ENCODE peak calls at places on chromosomes 2 and 18, in eight cellular contexts. V is NCI-H1436 treated with DMSO at 0.1 percent for 48 hours, D is substantia nigra, Y is Kasumi-1, G is iris pigment epithelial cell, P is HFF-Myc, T is AG04449, B is Calu3. N is an unnamed sample.

GRCh38 chr2:65369980-65370379 is 62.4 kb downstream of the SPRED2 start:
- DNase-seq in P (no peak), B (no peak), V (no peak), D (no peak), G (no peak), T (no peak), Y (no peak), N (no peak)

GRCh38 chr2:185245806-185246205 is 492.8 kb upstream of the FSIP2 start:
- DNase-seq in V (no peak), T (no peak), B (no peak), D (no peak), P (no peak), G (peak; percentile 14), Y (no peak), N (no peak)

GRCh38 chr18:79558196-79559120 is 121.1 kb upstream of the CTDP1 start:
- DNase-seq in B (no peak), D (no peak), Y (no peak), G (no peak), P (no peak), T (no peak), V (no peak), N (no peak)

GRCh38 chr2:60819155-60819862 is 62.1 kb upstream of the REL start:
- DNase-seq in T (no peak), V (no peak), G (no peak), Y (no peak), B (no peak), P (no peak), D (no peak), N (peak; percentile 87)

GRCh38 chr2:104758199-104758620 is 95.7 kb upstream of the POU3F3 start:
- DNase-seq in P (no peak), B (no peak), Y (no peak), T (no peak), D (no peak), G (peak; percentile 24), V (no peak), N (no peak)

GRCh38 chr2:233053928-233054774 is 6.0 kb upstream of the INPP5D start:
- DNase-seq in Y (peak; percentile 15), P (no peak), B (peak; percentile 83), V (no peak), D (peak; percentile 43), T (no peak), G (peak; percentile 26), N (peak; percentile 92)

GRCh38 chr2:96452054-96452453 is 53.1 kb downstream of the NEURL3 start:
- DNase-seq in B (no peak), V (no peak), Y (no peak), G (no peak), D (no peak), T (no peak), P (no peak), N (no peak)

GRCh38 chr2:95041060-95041823 is 15.7 kb downstream of the MAL start:
- DNase-seq in D (no peak), T (no peak), B (no peak), V (no peak), Y (no peak), G (no peak), P (no peak), N (no peak)

GRCh38 chr2:33419548-33420255 is 56.7 kb upstream of the RASGRP3 start:
- DNase-seq in Y (no peak), P (no peak), T (no peak), B (no peak), D (no peak), G (no peak), V (no peak), N (no peak)